ENCODE peak calls at places on chromosomes 2 and 18, in nine cellular contexts. I, U, N, E, S, K, P, H and C are unnamed samples.

GRCh38 chr2:127661949-127662510 is 13.3 kb downstream of the LIMS2 start:
- DNase-seq in I (no peak), U (no peak), N (no peak), E (no peak), S (no peak), K (peak), P (no peak), H (no peak), C (no peak)

GRCh38 chr2:66445076-66445724 is 10.3 kb downstream of the MEIS1 start:
- DNase-seq in I (peak), U (peak), N (no peak), E (peak), S (no peak), K (peak), P (peak), H (no peak), C (no peak)

GRCh38 chr18:48563027-48563426 is 24.2 kb downstream of the CTIF start:
- DNase-seq in I (no peak), U (peak), N (no peak), E (no peak), S (peak), K (peak), P (peak), H (no peak), C (no peak)

GRCh38 chr2:192087398-192087958 is 107.3 kb downstream of the TMEFF2 start:
- DNase-seq in I (no peak), U (peak), N (no peak), E (no peak), S (no peak), K (no peak), P (no peak), H (no peak), C (no peak)

GRCh38 chr18:50886914-50887313 is 8.0 kb downstream of the ME2 start:
- DNase-seq in I (no peak), U (no peak), N (no peak), E (no peak), S (no peak), K (no peak), P (no peak), H (no peak), C (no peak)

GRCh38 chr2:111662771-111663470 is 221.1 kb downstream of the ANAPC1 start:
- DNase-seq in I (no peak), U (peak), N (peak), E (no peak), S (no peak), K (no peak), P (no peak), H (no peak), C (no peak)

GRCh38 chr2:238169021-238169707 is 10.4 kb downstream of the ERFE start:
- DNase-seq in I (no peak), U (peak), N (no peak), E (no peak), S (peak), K (peak), P (peak), H (no peak), C (no peak)

GRCh38 chr2:120018549-120018948 is 5.7 kb downstream of the EPB41L5 start:
- DNase-seq in I (no peak), U (no peak), N (no peak), E (no peak), S (no peak), K (no peak), P (no peak), H (no peak), C (no peak)

GRCh38 chr2:120195575-120195974 is 27.6 kb downstream of the TMEM185B start:
- DNase-seq in I (no peak), U (no peak), N (no peak), E (no peak), S (no peak), K (no peak), P (no peak), H (no peak), C (no peak)

GRCh38 chr18:13537022-13537780 is 189.2 kb downstream of the FAM210A start:
- DNase-seq in I (no peak), U (no peak), N (no peak), E (no peak), S (no peak), K (no peak), P (no peak), H (no peak), C (no peak)

GRCh38 chr2:1751768-1752725 is 7.7 kb upstream of the PXDN start:
- DNase-seq in I (no peak), U (no peak), N (no peak), E (no peak), S (no peak), K (no peak), P (no peak), H (no peak), C (no peak)

GRCh38 chr2:74893332-74893731 is 59.4 kb downstream of the HK2 start:
- DNase-seq in I (no peak), U (peak), N (no peak), E (no peak), S (peak), K (peak), P (peak), H (no peak), C (no peak)

GRCh38 chr2:172829229-172829628 is 93.6 kb downstream of the RAPGEF4 start:
- DNase-seq in I (no peak), U (peak), N (no peak), E (no peak), S (peak), K (peak), P (peak), H (no peak), C (no peak)

DNA sequence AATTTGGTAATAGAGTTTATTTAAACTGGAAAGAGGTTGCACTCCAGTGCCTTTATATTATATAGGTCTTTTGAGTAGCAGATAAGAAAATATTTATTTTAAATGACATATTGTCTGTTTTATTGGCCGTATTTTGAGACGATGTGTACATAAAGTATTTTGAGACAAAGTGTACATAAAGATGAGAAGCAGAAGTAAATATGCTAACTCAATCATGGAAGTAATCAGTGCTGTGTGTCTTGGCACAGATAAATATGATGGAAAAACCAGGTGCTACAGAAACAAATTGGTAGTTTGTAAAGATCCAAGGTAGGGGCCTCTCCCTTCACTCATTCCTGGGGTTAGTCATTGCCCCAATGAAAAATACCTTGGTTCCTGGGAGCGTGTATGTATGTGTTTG is 382.9 kb downstream of the DSEL start:
- DNase-seq in I (no peak), U (no peak), N (no peak), E (no peak), S (no peak), K (no peak), P (no peak), H (no peak), C (no peak)
- TF ChIP-seq CTCF in I (no peak), U (no peak), N (no peak), E (no peak), S (no peak), K (no peak), P (no peak), H (no peak), C (no peak)

DNA sequence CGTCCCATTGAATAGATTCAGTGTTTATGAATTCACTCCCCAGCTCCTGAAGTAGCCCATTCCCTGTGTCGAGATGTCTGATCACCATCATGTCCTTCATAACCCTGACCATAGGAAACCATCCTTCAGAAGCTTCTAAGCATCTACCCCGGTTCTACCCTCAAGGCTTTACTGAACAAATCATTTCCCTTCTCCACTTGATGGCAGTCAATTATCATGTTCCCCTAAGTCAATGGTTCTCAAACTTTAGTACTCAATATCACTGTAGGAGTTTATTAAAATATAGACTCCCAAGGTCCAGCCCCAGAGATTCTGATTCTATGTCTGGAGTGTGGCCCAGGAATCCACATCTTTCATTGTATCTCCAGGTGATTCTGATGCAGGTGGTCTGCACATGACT is 228.4 kb upstream of the SP5 start:
- DNase-seq in I (no peak), U (no peak), N (no peak), E (no peak), S (no peak), K (no peak), P (no peak), H (no peak), C (no peak)
- TF ChIP-seq CTCF in I (peak), U (no peak), N (no peak), E (no peak), S (no peak), K (no peak), P (no peak), H (no peak), C (no peak)

DNA sequence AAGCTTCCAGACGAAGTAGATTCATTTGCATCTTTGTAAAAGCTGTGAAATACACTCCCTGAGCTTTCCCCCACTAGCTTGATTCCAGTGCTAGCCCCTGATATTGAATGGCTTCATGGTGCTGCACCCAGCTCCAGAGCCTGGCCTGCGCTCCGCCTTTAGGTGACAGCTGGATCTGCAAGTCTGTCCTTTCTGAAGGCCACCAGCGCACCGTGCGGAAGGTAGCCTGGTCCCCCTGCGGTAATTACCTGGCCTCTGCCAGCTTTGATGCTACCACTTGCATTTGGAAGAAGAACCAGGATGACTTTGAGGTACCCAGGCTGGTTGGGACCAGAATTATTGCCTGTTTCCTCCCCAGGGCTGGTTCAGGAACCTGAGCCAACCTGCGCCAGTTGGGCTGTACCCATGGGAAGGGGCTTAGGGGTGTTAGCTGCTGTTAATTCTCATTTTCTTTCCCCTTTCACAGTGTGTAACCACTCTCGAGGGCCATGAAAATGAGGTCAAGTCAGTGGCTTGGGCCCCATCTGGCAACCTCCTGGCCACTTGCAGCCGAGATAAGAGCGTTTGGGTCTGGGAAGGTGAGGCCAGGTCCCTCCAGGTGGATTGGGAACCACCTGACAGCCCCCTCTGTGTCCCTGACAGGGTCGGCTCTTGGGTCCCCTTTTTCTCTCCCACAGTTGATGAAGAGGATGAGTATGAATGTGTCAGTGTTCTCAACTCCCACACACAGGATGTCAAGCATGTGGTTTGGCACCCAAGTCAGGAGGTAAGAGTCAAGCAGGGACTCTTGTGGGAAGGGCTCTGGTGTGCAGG is 1.3 kb downstream of the CIAO1 start:
- DNase-seq in I (peak), U (peak), N (no peak), E (peak), S (peak), K (peak), P (no peak), H (no peak), C (peak)
- TF ChIP-seq CTCF in I (peak), U (peak), N (no peak), E (peak), S (peak), K (peak), P (peak), H (no peak), C (peak)

GRCh38 chr18:79067611-79068010 is 1.6 kb upstream of the ATP9B start:
- DNase-seq in I (no peak), U (no peak), N (no peak), E (no peak), S (no peak), K (no peak), P (no peak), H (no peak), C (no peak)

GRCh38 chr18:79069792-79070151 is 578 bp downstream of the ATP9B start:
- DNase-seq in I (no peak), U (peak), N (no peak), E (no peak), S (no peak), K (no peak), P (no peak), H (no peak), C (no peak)

GRCh38 chr18:79068299-79068945 is 772 bp upstream of the ATP9B start:
- DNase-seq in I (peak), U (peak), N (no peak), E (no peak), S (no peak), K (peak), P (peak), H (no peak), C (no peak)

GRCh38 chr18:79070486-79070885 is 1.3 kb downstream of the ATP9B start:
- DNase-seq in I (no peak), U (no peak), N (no peak), E (no peak), S (no peak), K (no peak), P (no peak), H (no peak), C (no peak)

GRCh38 chr18:79068946-79069791 is at the start of gene ATP9B:
- DNase-seq in I (peak), U (peak), N (peak), E (peak), S (peak), K (peak), P (peak), H (peak), C (peak)
- TF ChIP-seq CTCF in I (no peak), U (no peak), N (no peak), E (no peak), S (peak), K (no peak), P (no peak), H (no peak), C (no peak)

GRCh38 chr2:174153757-174154680 is 94.3 kb downstream of the OLA1 start:
- DNase-seq in I (no peak), U (peak), N (no peak), E (no peak), S (peak), K (peak), P (peak), H (no peak), C (no peak)

GRCh38 chr2:174161490-174161889 is 86.8 kb downstream of the OLA1 start:
- DNase-seq in I (no peak), U (no peak), N (no peak), E (no peak), S (no peak), K (no peak), P (no peak), H (no peak), C (no peak)

GRCh38 chr2:174157048-174157447 is 91.3 kb downstream of the OLA1 start:
- DNase-seq in I (no peak), U (no peak), N (no peak), E (no peak), S (no peak), K (no peak), P (no peak), H (no peak), C (no peak)

DNA sequence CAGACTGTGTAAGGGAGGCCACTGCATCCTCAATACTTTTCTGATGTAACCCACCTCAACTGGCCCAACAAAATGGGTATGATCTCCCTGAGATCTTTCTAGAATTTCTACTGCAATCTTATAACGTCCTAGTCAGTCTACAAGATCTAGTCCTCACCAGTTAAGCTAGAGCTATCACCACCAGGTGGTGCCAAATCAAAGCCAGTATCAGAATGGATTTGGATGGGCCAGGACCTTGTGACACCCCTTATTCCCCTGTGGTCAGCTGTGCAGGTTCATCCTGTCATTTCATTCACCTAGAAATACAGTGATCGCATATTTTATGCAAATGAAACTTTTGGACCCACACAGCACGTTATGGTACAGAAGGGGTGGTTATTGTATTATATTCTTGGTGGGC is 90.3 kb downstream of the OLA1 start:
- DNase-seq in I (peak), U (peak), N (no peak), E (peak), S (peak), K (peak), P (no peak), H (no peak), C (peak)
- TF ChIP-seq CTCF in I (peak), U (peak), N (no peak), E (peak), S (peak), K (peak), P (peak), H (no peak), C (peak)

DNA sequence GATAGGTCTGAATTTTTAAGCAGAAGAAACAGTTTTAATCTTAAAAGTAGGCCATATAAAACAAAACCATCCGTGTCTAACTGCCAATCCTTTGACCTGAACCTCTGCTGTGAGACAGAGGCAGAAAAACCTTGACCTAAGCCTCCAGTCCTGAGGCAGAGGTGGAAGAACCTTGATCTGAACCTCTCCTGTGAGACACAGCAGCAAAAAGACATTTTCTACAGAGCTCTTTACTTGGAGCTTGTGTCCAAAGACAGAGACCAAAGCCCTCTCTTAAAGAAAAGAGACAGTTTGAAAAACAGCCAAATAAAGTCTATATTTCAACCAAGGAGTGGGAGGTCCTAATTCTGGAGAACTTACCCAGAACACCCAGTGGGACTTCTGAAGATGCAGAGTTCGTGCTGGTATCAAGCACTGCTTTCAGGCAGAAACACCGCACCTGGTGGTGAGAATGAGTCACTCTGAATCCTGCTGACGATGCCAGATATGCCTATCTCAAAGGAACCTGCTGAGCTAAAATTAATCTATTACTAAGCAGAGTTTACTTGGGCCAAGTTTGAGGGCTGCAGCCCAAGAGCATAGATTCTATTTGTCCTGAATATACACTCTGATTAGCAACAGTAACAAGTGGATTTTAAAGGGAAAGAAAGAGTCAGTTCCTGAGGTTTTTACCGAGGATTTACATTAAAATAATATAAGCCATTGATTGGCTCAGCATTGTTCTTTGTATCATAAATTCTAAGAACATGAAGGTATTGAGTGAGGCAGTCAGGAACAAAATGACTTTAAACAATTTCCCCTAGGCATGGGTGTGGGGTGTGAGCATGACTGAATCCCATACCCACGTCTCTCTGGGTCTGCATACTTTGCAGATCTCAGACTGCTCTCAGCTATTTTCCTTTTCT is 806.4 kb downstream of the TRIB2 start:
- DNase-seq in I (peak), U (peak), N (no peak), E (no peak), S (no peak), K (no peak), P (no peak), H (no peak), C (no peak)
- TF ChIP-seq CTCF in I (no peak), U (no peak), N (no peak), E (no peak), S (no peak), K (no peak), P (no peak), H (no peak), C (peak)